ENCODE peak calls at places on chromosome 3, in five cellular contexts. E is AG10803, J is AG04450, K is PC-3, S is BE2C. X is an unnamed sample.

GRCh38 chr3:134666466-134666865 is 15.6 kb upstream of the KY start:
- DNase-seq in E (peak; percentile 56), J (no peak), K (peak; percentile 46), S (no peak), X (no peak)

GRCh38 chr3:35081902-35082301 is 557.4 kb upstream of the ARPP21 start:
- DNase-seq in E (no peak), J (no peak), K (no peak), S (no peak), X (no peak)

GRCh38 chr3:42090973-42091731 is at the start of gene TRAK1:
- DNase-seq in E (peak; percentile 91), J (no peak), K (no peak), S (no peak), X (no peak)

GRCh38 chr3:12963184-12963868 is 109.9 kb downstream of the IQSEC1 start:
- DNase-seq in E (no peak), J (no peak), K (no peak), S (no peak), X (no peak)

GRCh38 chr3:38491215-38491614 is 4.9 kb upstream of the EXOG start:
- DNase-seq in E (no peak), J (no peak), K (no peak), S (no peak), X (no peak)

GRCh38 chr3:197305854-197306253 is 7.4 kb upstream of the DLG1 start:
- DNase-seq in E (peak; percentile 97), J (peak; percentile 84), K (no peak), S (no peak), X (no peak)

GRCh38 chr3:70980646-70981031 is 602.9 kb downstream of the FOXP1 start:
- DNase-seq in E (no peak), J (no peak), K (no peak), S (no peak), X (no peak)

GRCh38 chr3:133444071-133444774 is 44.4 kb downstream of the BFSP2 start:
- DNase-seq in E (no peak), J (no peak), K (peak; percentile 91), S (no peak), X (no peak)

GRCh38 chr3:166223120-166223519 is 385.9 kb upstream of the BCHE start:
- DNase-seq in E (no peak), J (no peak), K (no peak), S (no peak), X (no peak)

GRCh38 chr3:67154429-67154828 is 156.3 kb downstream of the KBTBD8 start:
- DNase-seq in E (no peak), J (no peak), K (no peak), S (no peak), X (no peak)

GRCh38 chr3:118168175-118168574 is 866.5 kb downstream of the IGSF11 start:
- DNase-seq in E (no peak), J (no peak), K (no peak), S (no peak), X (no peak)

GRCh38 chr3:138389841-138390581 is 41.6 kb downstream of the MRAS start:
- DNase-seq in E (peak; percentile 96), J (peak; percentile 81), K (peak; percentile 83), S (no peak), X (no peak)

GRCh38 chr3:69004183-69004582 is 9.3 kb downstream of the EOGT start:
- DNase-seq in E (no peak), J (no peak), K (no peak), S (no peak), X (no peak)

GRCh38 chr3:53628546-53629395 is 134.4 kb downstream of the CACNA1D start:
- DNase-seq in E (no peak), J (no peak), K (no peak), S (no peak), X (no peak)

GRCh38 chr3:23127196-23127595 is 75.9 kb upstream of the UBE2E2 start:
- DNase-seq in E (no peak), J (no peak), K (no peak), S (no peak), X (no peak)

GRCh38 chr3:47854267-47854666 is 51.3 kb downstream of the DHX30 start:
- DNase-seq in E (no peak), J (no peak), K (no peak), S (no peak), X (no peak)

GRCh38 chr3:45670995-45671394 is 18.2 kb upstream of the SACM1L start:
- DNase-seq in E (peak; percentile 96), J (no peak), K (no peak), S (no peak), X (no peak)

GRCh38 chr3:149726716-149727407 is 25.4 kb downstream of the COMMD2 start:
- DNase-seq in E (peak; percentile 73), J (no peak), K (peak; percentile 19), S (no peak), X (no peak)

GRCh38 chr3:194104041-194104751 is 31.8 kb upstream of the HES1 start:
- DNase-seq in E (no peak), J (no peak), K (peak; percentile 43), S (peak; percentile 64), X (no peak)

GRCh38 chr3:100042144-100042543 is 72.2 kb downstream of the FILIP1L start:
- DNase-seq in E (peak; percentile 90), J (peak; percentile 78), K (peak; percentile 97), S (no peak), X (no peak)

GRCh38 chr3:65356331-65357286 is 668.8 kb upstream of the ADAMTS9 start:
- DNase-seq in E (peak; percentile 10), J (no peak), K (no peak), S (no peak), X (no peak)

GRCh38 chr3:116281313-116282143 is 163.8 kb downstream of the LSAMP start:
- DNase-seq in E (no peak), J (no peak), K (no peak), S (no peak), X (no peak)

GRCh38 chr3:128878556-128879124 is 780 bp upstream of the ACAD9 start:
- DNase-seq in E (peak; percentile 66), J (no peak), K (peak; percentile 13), S (no peak), X (no peak)

GRCh38 chr3:160618878-160619277 is 53.5 kb upstream of the KPNA4 start:
- DNase-seq in E (no peak), J (no peak), K (peak; percentile 57), S (no peak), X (no peak)

GRCh38 chr3:35635407-35635806 is 3.9 kb upstream of the ARPP21 start:
- DNase-seq in E (no peak), J (no peak), K (no peak), S (no peak), X (no peak)

DNA sequence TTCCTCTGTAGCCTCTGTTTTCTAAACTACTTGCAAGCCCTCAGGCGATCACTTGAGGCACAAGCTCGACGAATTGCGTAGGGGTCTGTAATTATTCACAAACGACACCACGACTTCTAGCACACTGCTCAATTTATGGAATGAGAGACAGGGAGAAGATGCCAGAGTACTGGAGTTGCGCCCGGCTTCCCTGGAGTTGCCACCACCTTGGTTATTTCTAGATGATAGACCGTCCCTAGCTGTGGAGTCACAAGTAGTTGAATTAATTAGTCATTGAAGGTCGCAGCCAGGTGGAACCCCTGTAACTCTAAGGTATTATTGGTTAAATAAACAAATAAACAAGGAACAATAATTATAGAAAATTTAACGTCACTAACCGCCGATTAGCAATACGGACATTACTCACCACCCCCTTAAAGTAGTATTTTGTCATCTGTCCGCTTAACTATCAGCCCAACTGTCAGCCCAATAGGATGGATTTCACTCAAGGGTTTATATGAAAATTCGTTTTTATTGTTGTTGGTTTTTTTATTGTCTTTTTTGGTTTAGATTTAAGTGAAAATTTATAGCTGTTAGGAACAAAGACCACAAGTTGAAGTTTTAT is 875 bp upstream of the AZI2 start:
- DNase-seq in E (no peak), J (no peak), K (peak; percentile 55), S (no peak), X (no peak)
- TF ChIP-seq CTCF in E (no peak), J (no peak), K (peak; percentile 33), S (no peak), X (no peak)

GRCh38 chr3:168860592-168860991 is 764.9 kb upstream of the GOLIM4 start:
- DNase-seq in E (no peak), J (no peak), K (no peak), S (no peak), X (no peak)

GRCh38 chr3:168864107-168865021 is 768.6 kb upstream of the GOLIM4 start:
- DNase-seq in E (no peak), J (no peak), K (no peak), S (no peak), X (no peak)

GRCh38 chr3:168862466-168862865 is 766.7 kb upstream of the GOLIM4 start:
- DNase-seq in E (no peak), J (no peak), K (no peak), S (no peak), X (no peak)

GRCh38 chr3:168863561-168863960 is 767.8 kb upstream of the GOLIM4 start:
- DNase-seq in E (no peak), J (no peak), K (no peak), S (no peak), X (no peak)

DNA sequence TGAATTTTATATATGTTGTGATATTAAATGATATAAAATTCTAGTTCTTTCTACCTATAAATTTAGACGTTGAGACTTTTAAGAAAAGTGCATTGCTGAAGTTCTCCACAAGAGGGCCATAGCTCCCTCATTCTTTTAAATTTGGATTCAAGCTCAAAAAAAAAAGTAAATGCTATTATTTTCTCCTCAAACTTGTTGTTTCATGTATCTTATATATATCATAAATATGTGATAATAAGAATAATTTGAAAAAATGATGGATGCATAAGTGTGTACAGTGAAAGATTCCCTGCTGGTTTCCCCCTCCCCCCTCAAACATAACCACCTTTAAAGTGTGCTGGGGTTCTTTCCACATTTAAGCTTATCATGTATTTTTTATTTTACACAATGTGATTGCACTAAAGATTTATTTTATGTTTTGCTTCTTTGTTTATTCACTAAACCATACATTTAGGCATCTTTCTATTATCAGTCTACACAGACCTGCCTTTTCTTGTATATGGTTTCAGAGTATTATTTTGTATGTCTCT is 769.4 kb upstream of the GOLIM4 start:
- DNase-seq in E (peak; percentile 44), J (no peak), K (peak; percentile 80), S (peak; percentile 6), X (no peak)
- TF ChIP-seq CTCF in E (peak; percentile 78), J (peak; percentile 81), K (peak; percentile 82), S (peak; percentile 83), X (peak; percentile 44)

DNA sequence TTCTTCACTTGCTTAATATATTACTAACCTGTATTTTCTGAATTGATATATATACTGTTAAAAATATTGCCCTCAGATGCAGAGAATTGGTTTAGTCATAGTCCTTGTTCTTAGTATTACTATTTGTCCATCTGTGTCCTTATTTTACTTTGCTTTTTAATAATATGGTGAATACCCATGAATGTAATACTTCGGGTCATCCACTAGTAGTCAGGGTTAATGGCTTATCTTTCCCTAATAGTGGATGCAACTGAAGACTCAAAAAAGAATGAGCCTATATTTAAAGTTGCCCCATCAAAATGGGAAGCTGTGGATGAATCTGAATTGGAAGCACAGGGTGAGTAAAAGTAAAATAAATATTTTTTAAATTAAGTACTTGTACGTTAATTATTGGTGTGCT is 36.5 kb downstream of the U2SURP start:
- DNase-seq in E (no peak), J (no peak), K (no peak), S (no peak), X (no peak)
- TF ChIP-seq CTCF in E (peak; percentile 28), J (peak; percentile 35), K (peak; percentile 50), S (peak; percentile 28), X (no peak)

GRCh38 chr3:131053021-131053420 is 26.3 kb downstream of the NEK11 start:
- DNase-seq in E (peak; percentile 11), J (no peak), K (peak; percentile 28), S (no peak), X (no peak)

GRCh38 chr3:131048030-131048429 is 21.4 kb downstream of the NEK11 start:
- DNase-seq in E (no peak), J (no peak), K (no peak), S (no peak), X (no peak)

GRCh38 chr3:131047582-131047981 is 20.9 kb downstream of the NEK11 start:
- DNase-seq in E (no peak), J (no peak), K (no peak), S (peak; percentile 40), X (no peak)
- TF ChIP-seq CTCF in E (no peak), J (no peak), K (peak; percentile 39), S (peak; percentile 35), X (no peak)

GRCh38 chr3:152834354-152835310 is at the start of gene P2RY1:
- DNase-seq in E (peak; percentile 16), J (no peak), K (peak; percentile 58), S (peak; percentile 49), X (no peak)
- TF ChIP-seq CTCF in E (no peak), J (no peak), K (no peak), S (no peak), X (no peak)